ENCODE peak calls at places on chromosomes 3 and 15, in nine cellular contexts. One of them, this sample, is unnamed.

GRCh38 chr15:43998607-43999006 is 171.8 kb downstream of the WDR76 start:
- DNase-seq in LoVo: no peak
- DNase-seq in epithelial cell of esophagus: peak; percentile 43
- DNase-seq in AG10803: peak; percentile 65
- DNase-seq in hypothalamus: no peak
- DNase-seq in NCI-H2081: no peak
- DNase-seq in HS-5: no peak
- DNase-seq in vagina: no peak
- DNase-seq in WTC11: no peak
- DNase-seq in this sample: no peak

GRCh38 chr3:105523496-105523895 is 156.8 kb downstream of the ALCAM start:
- DNase-seq in LoVo: no peak
- DNase-seq in HS-5: no peak
- DNase-seq in epithelial cell of esophagus: peak; percentile 47
- DNase-seq in hypothalamus: no peak
- DNase-seq in AG10803: peak; percentile 26
- DNase-seq in vagina: no peak
- DNase-seq in NCI-H2081: no peak
- DNase-seq in WTC11: no peak
- DNase-seq in this sample: no peak

GRCh38 chr3:46351646-46352045 is 2.3 kb upstream of the CCR2 start:
- DNase-seq in hypothalamus: no peak
- DNase-seq in WTC11: no peak
- DNase-seq in LoVo: peak; percentile 5
- DNase-seq in NCI-H2081: no peak
- DNase-seq in vagina: no peak
- DNase-seq in AG10803: no peak
- DNase-seq in HS-5: no peak
- DNase-seq in epithelial cell of esophagus: no peak
- DNase-seq in this sample: no peak

GRCh38 chr15:26697913-26698312 is 75.0 kb downstream of the GABRB3 start:
- DNase-seq in hypothalamus: no peak
- DNase-seq in vagina: no peak
- DNase-seq in HS-5: no peak
- DNase-seq in NCI-H2081: no peak
- DNase-seq in AG10803: no peak
- DNase-seq in epithelial cell of esophagus: no peak
- DNase-seq in WTC11: no peak
- DNase-seq in LoVo: no peak
- DNase-seq in this sample: no peak

GRCh38 chr3:45100998-45101407 is 45.2 kb downstream of the CDCP1 start:
- DNase-seq in AG10803: peak; percentile 95
- DNase-seq in LoVo: no peak
- DNase-seq in epithelial cell of esophagus: peak; percentile 46
- DNase-seq in hypothalamus: no peak
- DNase-seq in NCI-H2081: no peak
- DNase-seq in WTC11: no peak
- DNase-seq in HS-5: peak; percentile 61
- DNase-seq in vagina: no peak
- DNase-seq in this sample: no peak

GRCh38 chr15:90002428-90002844 is 1.3 kb downstream of the ZNF710 start:
- DNase-seq in hypothalamus: peak; percentile 34
- DNase-seq in HS-5: no peak
- DNase-seq in WTC11: peak; percentile 53
- DNase-seq in epithelial cell of esophagus: peak; percentile 58
- DNase-seq in vagina: no peak
- DNase-seq in NCI-H2081: no peak
- DNase-seq in AG10803: peak; percentile 34
- DNase-seq in LoVo: peak; percentile 48
- DNase-seq in this sample: no peak

GRCh38 chr3:40387895-40388254 is 891 bp downstream of the ENTPD3 start:
- DNase-seq in vagina: no peak
- DNase-seq in WTC11: no peak
- DNase-seq in HS-5: no peak
- DNase-seq in LoVo: no peak
- DNase-seq in AG10803: no peak
- DNase-seq in hypothalamus: no peak
- DNase-seq in epithelial cell of esophagus: no peak
- DNase-seq in NCI-H2081: no peak
- DNase-seq in this sample: no peak

GRCh38 chr3:109806929-109807328 is 469.6 kb upstream of the DPPA4 start:
- DNase-seq in hypothalamus: no peak
- DNase-seq in vagina: no peak
- DNase-seq in LoVo: no peak
- DNase-seq in HS-5: peak; percentile 31
- DNase-seq in epithelial cell of esophagus: peak; percentile 58
- DNase-seq in AG10803: no peak
- DNase-seq in NCI-H2081: no peak
- DNase-seq in WTC11: no peak
- DNase-seq in this sample: no peak

GRCh38 chr15:61049934-61050333 is 179.2 kb downstream of the RORA start:
- DNase-seq in AG10803: no peak
- DNase-seq in NCI-H2081: no peak
- DNase-seq in hypothalamus: no peak
- DNase-seq in WTC11: no peak
- DNase-seq in vagina: no peak
- DNase-seq in LoVo: peak; percentile 2
- DNase-seq in epithelial cell of esophagus: peak; percentile 15
- DNase-seq in HS-5: no peak
- DNase-seq in this sample: no peak

GRCh38 chr15:49155834-49156627 is 632 bp upstream of the COPS2 start:
- DNase-seq in LoVo: peak; percentile 28
- DNase-seq in AG10803: peak; percentile 25
- DNase-seq in WTC11: no peak
- DNase-seq in HS-5: no peak
- DNase-seq in epithelial cell of esophagus: peak; percentile 17
- DNase-seq in NCI-H2081: no peak
- DNase-seq in vagina: no peak
- DNase-seq in hypothalamus: no peak
- DNase-seq in this sample: no peak

GRCh38 chr3:32258869-32259268 is 20.4 kb downstream of the CMTM8 start:
- DNase-seq in NCI-H2081: no peak
- DNase-seq in vagina: peak; percentile 43
- DNase-seq in hypothalamus: no peak
- DNase-seq in WTC11: no peak
- DNase-seq in epithelial cell of esophagus: no peak
- DNase-seq in HS-5: no peak
- DNase-seq in LoVo: no peak
- DNase-seq in AG10803: no peak
- DNase-seq in this sample: no peak

GRCh38 chr3:65807225-65807624 is 231.5 kb downstream of the MAGI1 start:
- DNase-seq in LoVo: no peak
- DNase-seq in vagina: no peak
- DNase-seq in WTC11: no peak
- DNase-seq in AG10803: peak; percentile 14
- DNase-seq in NCI-H2081: no peak
- DNase-seq in epithelial cell of esophagus: no peak
- DNase-seq in hypothalamus: no peak
- DNase-seq in HS-5: no peak
- DNase-seq in this sample: no peak

GRCh38 chr15:26157081-26157480 is 294.0 kb upstream of the ATP10A start:
- DNase-seq in AG10803: no peak
- DNase-seq in LoVo: no peak
- DNase-seq in HS-5: no peak
- DNase-seq in vagina: no peak
- DNase-seq in WTC11: no peak
- DNase-seq in epithelial cell of esophagus: no peak
- DNase-seq in hypothalamus: no peak
- DNase-seq in NCI-H2081: peak; percentile 89
- DNase-seq in this sample: no peak

GRCh38 chr3:155778441-155778840 is 27.6 kb downstream of the C3orf33 start:
- DNase-seq in hypothalamus: no peak
- DNase-seq in WTC11: no peak
- DNase-seq in LoVo: no peak
- DNase-seq in epithelial cell of esophagus: no peak
- DNase-seq in AG10803: peak; percentile 20
- DNase-seq in NCI-H2081: no peak
- DNase-seq in vagina: no peak
- DNase-seq in HS-5: no peak
- DNase-seq in this sample: no peak

GRCh38 chr15:87863152-87863551 is 393.4 kb downstream of the NTRK3 start:
- DNase-seq in NCI-H2081: no peak
- DNase-seq in vagina: no peak
- DNase-seq in AG10803: no peak
- DNase-seq in hypothalamus: no peak
- DNase-seq in WTC11: peak; percentile 47
- DNase-seq in LoVo: no peak
- DNase-seq in epithelial cell of esophagus: no peak
- DNase-seq in HS-5: no peak
- DNase-seq in this sample: no peak

GRCh38 chr15:62390793-62391543 is 225.9 kb upstream of the C2CD4B start:
- DNase-seq in HS-5: no peak
- DNase-seq in hypothalamus: peak; percentile 53
- DNase-seq in LoVo: peak; percentile 40
- DNase-seq in epithelial cell of esophagus: peak; percentile 50
- DNase-seq in NCI-H2081: no peak
- DNase-seq in WTC11: peak; percentile 67
- DNase-seq in AG10803: peak; percentile 34
- DNase-seq in vagina: no peak
- DNase-seq in this sample: no peak

GRCh38 chr15:35698331-35698730 is 152.4 kb upstream of the DPH6 start:
- DNase-seq in LoVo: no peak
- DNase-seq in hypothalamus: no peak
- DNase-seq in vagina: no peak
- DNase-seq in HS-5: no peak
- DNase-seq in AG10803: no peak
- DNase-seq in NCI-H2081: no peak
- DNase-seq in WTC11: no peak
- DNase-seq in epithelial cell of esophagus: no peak
- DNase-seq in this sample: no peak

GRCh38 chr15:33098082-33099058 is 96.1 kb downstream of the FMN1 start:
- DNase-seq in epithelial cell of esophagus: peak; percentile 71
- DNase-seq in HS-5: peak; percentile 81
- DNase-seq in WTC11: no peak
- DNase-seq in LoVo: no peak
- DNase-seq in NCI-H2081: no peak
- DNase-seq in AG10803: peak; percentile 82
- DNase-seq in vagina: no peak
- DNase-seq in hypothalamus: no peak
- DNase-seq in this sample: no peak

GRCh38 chr3:195154111-195154791 is 116.7 kb downstream of the XXYLT1 start:
- DNase-seq in LoVo: no peak
- DNase-seq in HS-5: no peak
- DNase-seq in epithelial cell of esophagus: no peak
- DNase-seq in vagina: no peak
- DNase-seq in WTC11: no peak
- DNase-seq in AG10803: peak; percentile 71
- DNase-seq in NCI-H2081: no peak
- DNase-seq in hypothalamus: no peak
- DNase-seq in this sample: no peak